ENCODE peak calls at places on chromosomes 6 and 20, in five cellular contexts. One of them, this sample, is unnamed.

GRCh38 chr6:134379086-134379485 is 61.2 kb upstream of the SGK1 start:
- DNase-seq in esophagus squamous epithelium: no peak
- DNase-seq in testis: peak
- DNase-seq in foreskin fibroblast: no peak
- DNase-seq in transverse colon: peak
- DNase-seq in this sample: no peak

GRCh38 chr20:62805711-62806382 is 1.2 kb downstream of the OGFR start:
- DNase-seq in esophagus squamous epithelium: no peak
- DNase-seq in testis: no peak
- DNase-seq in foreskin fibroblast: no peak
- DNase-seq in transverse colon: no peak
- DNase-seq in this sample: no peak

GRCh38 chr6:163169521-163169920 is 245.0 kb upstream of the QKI start:
- DNase-seq in esophagus squamous epithelium: no peak
- DNase-seq in testis: no peak
- DNase-seq in foreskin fibroblast: no peak
- DNase-seq in transverse colon: no peak
- DNase-seq in this sample: no peak

GRCh38 chr20:1934162-1934561 is 39.0 kb downstream of the SIRPA start:
- DNase-seq in esophagus squamous epithelium: no peak
- DNase-seq in testis: no peak
- DNase-seq in foreskin fibroblast: peak
- DNase-seq in transverse colon: no peak
- DNase-seq in this sample: no peak

GRCh38 chr6:128464790-128465189 is 55.6 kb downstream of the PTPRK start:
- DNase-seq in esophagus squamous epithelium: no peak
- DNase-seq in testis: no peak
- DNase-seq in foreskin fibroblast: no peak
- DNase-seq in transverse colon: no peak
- DNase-seq in this sample: no peak

GRCh38 chr6:54802775-54803631 is 43.6 kb upstream of the FAM83B start:
- DNase-seq in esophagus squamous epithelium: no peak
- DNase-seq in testis: no peak
- DNase-seq in foreskin fibroblast: peak
- DNase-seq in transverse colon: no peak
- DNase-seq in this sample: no peak

GRCh38 chr20:15938847-15939246 is 634.4 kb downstream of the KIF16B start:
- DNase-seq in esophagus squamous epithelium: no peak
- DNase-seq in testis: no peak
- DNase-seq in foreskin fibroblast: no peak
- DNase-seq in transverse colon: no peak
- DNase-seq in this sample: no peak

GRCh38 chr20:48683467-48684175 is 144.2 kb downstream of the PREX1 start:
- DNase-seq in esophagus squamous epithelium: no peak
- DNase-seq in testis: no peak
- DNase-seq in foreskin fibroblast: no peak
- DNase-seq in transverse colon: no peak
- DNase-seq in this sample: no peak

GRCh38 chr6:94478178-94479140 is 1059.1 kb upstream of the EPHA7 start:
- DNase-seq in esophagus squamous epithelium: no peak
- DNase-seq in testis: no peak
- DNase-seq in foreskin fibroblast: no peak
- DNase-seq in transverse colon: no peak
- DNase-seq in this sample: no peak

GRCh38 chr6:56655996-56656395 is 13.3 kb upstream of the DST start:
- DNase-seq in esophagus squamous epithelium: no peak
- DNase-seq in testis: no peak
- DNase-seq in foreskin fibroblast: no peak
- DNase-seq in transverse colon: no peak
- DNase-seq in this sample: no peak

GRCh38 chr20:51089840-51090239 is 66.9 kb upstream of the KCNG1 start:
- DNase-seq in esophagus squamous epithelium: no peak
- DNase-seq in testis: no peak
- DNase-seq in foreskin fibroblast: no peak
- DNase-seq in transverse colon: no peak
- DNase-seq in this sample: no peak

GRCh38 chr20:31837896-31838397 is 7.5 kb downstream of the FOXS1 start:
- DNase-seq in esophagus squamous epithelium: no peak
- DNase-seq in testis: no peak
- DNase-seq in foreskin fibroblast: no peak
- DNase-seq in transverse colon: no peak
- DNase-seq in this sample: no peak

GRCh38 chr6:129575378-129576118 is 134.4 kb downstream of the ARHGAP18 start:
- DNase-seq in esophagus squamous epithelium: no peak
- DNase-seq in testis: no peak
- DNase-seq in foreskin fibroblast: peak
- DNase-seq in transverse colon: no peak
- DNase-seq in this sample: no peak

GRCh38 chr6:109296305-109296915 is 85.9 kb downstream of the CD164 start:
- DNase-seq in esophagus squamous epithelium: no peak
- DNase-seq in testis: no peak
- DNase-seq in foreskin fibroblast: no peak
- DNase-seq in transverse colon: peak
- DNase-seq in this sample: no peak

GRCh38 chr20:35616465-35617396 is 1.1 kb downstream of the SPAG4 start:
- DNase-seq in esophagus squamous epithelium: peak
- DNase-seq in testis: peak
- DNase-seq in foreskin fibroblast: peak
- DNase-seq in transverse colon: peak
- DNase-seq in this sample: no peak

GRCh38 chr20:2984028-2984501 is 59.4 kb upstream of the GNRH2 start:
- DNase-seq in esophagus squamous epithelium: no peak
- DNase-seq in testis: no peak
- DNase-seq in foreskin fibroblast: no peak
- DNase-seq in transverse colon: no peak
- DNase-seq in this sample: no peak

GRCh38 chr6:150634641-150635292 is 35.1 kb downstream of the PLEKHG1 start:
- DNase-seq in esophagus squamous epithelium: no peak
- DNase-seq in testis: no peak
- DNase-seq in foreskin fibroblast: no peak
- DNase-seq in transverse colon: no peak
- DNase-seq in this sample: no peak

GRCh38 chr6:91317247-91317646 is 730.4 kb upstream of the MAP3K7 start:
- DNase-seq in esophagus squamous epithelium: no peak
- DNase-seq in testis: peak
- DNase-seq in foreskin fibroblast: no peak
- DNase-seq in transverse colon: no peak
- DNase-seq in this sample: no peak

GRCh38 chr20:37385659-37386504 is 39.9 kb downstream of the SRC start:
- DNase-seq in esophagus squamous epithelium: no peak
- DNase-seq in testis: no peak
- DNase-seq in foreskin fibroblast: no peak
- DNase-seq in transverse colon: no peak
- DNase-seq in this sample: no peak

GRCh38 chr6:44057931-44058616 is 69.2 kb downstream of the MRPL14 start:
- DNase-seq in esophagus squamous epithelium: no peak
- DNase-seq in testis: no peak
- DNase-seq in foreskin fibroblast: no peak
- DNase-seq in transverse colon: no peak
- DNase-seq in this sample: no peak

GRCh38 chr6:66638099-66638498 is 931.1 kb upstream of the EYS start:
- DNase-seq in esophagus squamous epithelium: no peak
- DNase-seq in testis: no peak
- DNase-seq in foreskin fibroblast: no peak
- DNase-seq in transverse colon: no peak
- DNase-seq in this sample: no peak

GRCh38 chr20:9374480-9374879 is 139.9 kb upstream of the LAMP5 start:
- DNase-seq in esophagus squamous epithelium: no peak
- DNase-seq in testis: no peak
- DNase-seq in foreskin fibroblast: no peak
- DNase-seq in transverse colon: no peak
- DNase-seq in this sample: no peak

GRCh38 chr6:100479180-100480035 is 14.7 kb upstream of the SIM1 start:
- DNase-seq in esophagus squamous epithelium: no peak
- DNase-seq in testis: no peak
- DNase-seq in foreskin fibroblast: peak
- DNase-seq in transverse colon: no peak
- DNase-seq in this sample: no peak

GRCh38 chr6:23775127-23775526 is 350.9 kb upstream of the NRSN1 start:
- DNase-seq in esophagus squamous epithelium: no peak
- DNase-seq in testis: no peak
- DNase-seq in foreskin fibroblast: no peak
- DNase-seq in transverse colon: no peak
- DNase-seq in this sample: no peak

GRCh38 chr6:44332585-44332984 is 9.9 kb upstream of the SPATS1 start:
- DNase-seq in esophagus squamous epithelium: no peak
- DNase-seq in testis: no peak
- DNase-seq in foreskin fibroblast: no peak
- DNase-seq in transverse colon: no peak
- DNase-seq in this sample: no peak

GRCh38 chr6:108524528-108525218 is 36.0 kb upstream of the FOXO3 start:
- DNase-seq in esophagus squamous epithelium: no peak
- DNase-seq in testis: no peak
- DNase-seq in foreskin fibroblast: no peak
- DNase-seq in transverse colon: no peak
- DNase-seq in this sample: no peak

GRCh38 chr6:133132583-133132982 is 108.6 kb upstream of the EYA4 start:
- DNase-seq in esophagus squamous epithelium: no peak
- DNase-seq in testis: no peak
- DNase-seq in foreskin fibroblast: no peak
- DNase-seq in transverse colon: no peak
- DNase-seq in this sample: no peak

GRCh38 chr6:129006685-129007514 is 124.0 kb downstream of the LAMA2 start:
- DNase-seq in esophagus squamous epithelium: no peak
- DNase-seq in testis: no peak
- DNase-seq in foreskin fibroblast: no peak
- DNase-seq in transverse colon: no peak
- DNase-seq in this sample: no peak

GRCh38 chr6:303948-304558 is 11.8 kb downstream of the DUSP22 start:
- DNase-seq in esophagus squamous epithelium: no peak
- DNase-seq in testis: no peak
- DNase-seq in foreskin fibroblast: no peak
- DNase-seq in transverse colon: no peak
- DNase-seq in this sample: no peak
- TF ChIP-seq CTCF in esophagus squamous epithelium: no peak
- TF ChIP-seq CTCF in testis: no peak
- TF ChIP-seq CTCF in foreskin fibroblast: no peak
- TF ChIP-seq CTCF in transverse colon: no peak
- TF ChIP-seq CTCF in this sample: no peak

GRCh38 chr20:14631011-14631410 is 293.6 kb upstream of the FLRT3 start:
- DNase-seq in esophagus squamous epithelium: no peak
- DNase-seq in testis: no peak
- DNase-seq in foreskin fibroblast: no peak
- DNase-seq in transverse colon: no peak
- DNase-seq in this sample: no peak

GRCh38 chr20:14632906-14633305 is 295.5 kb upstream of the FLRT3 start:
- DNase-seq in esophagus squamous epithelium: no peak
- DNase-seq in testis: no peak
- DNase-seq in foreskin fibroblast: no peak
- DNase-seq in transverse colon: no peak
- DNase-seq in this sample: no peak

GRCh38 chr20:14633507-14633906 is 296.1 kb upstream of the FLRT3 start:
- DNase-seq in esophagus squamous epithelium: no peak
- DNase-seq in testis: no peak
- DNase-seq in foreskin fibroblast: no peak
- DNase-seq in transverse colon: no peak
- DNase-seq in this sample: no peak

GRCh38 chr20:14637441-14637840 is 300.0 kb upstream of the FLRT3 start:
- DNase-seq in esophagus squamous epithelium: no peak
- DNase-seq in testis: no peak
- DNase-seq in foreskin fibroblast: no peak
- DNase-seq in transverse colon: no peak
- DNase-seq in this sample: no peak

DNA sequence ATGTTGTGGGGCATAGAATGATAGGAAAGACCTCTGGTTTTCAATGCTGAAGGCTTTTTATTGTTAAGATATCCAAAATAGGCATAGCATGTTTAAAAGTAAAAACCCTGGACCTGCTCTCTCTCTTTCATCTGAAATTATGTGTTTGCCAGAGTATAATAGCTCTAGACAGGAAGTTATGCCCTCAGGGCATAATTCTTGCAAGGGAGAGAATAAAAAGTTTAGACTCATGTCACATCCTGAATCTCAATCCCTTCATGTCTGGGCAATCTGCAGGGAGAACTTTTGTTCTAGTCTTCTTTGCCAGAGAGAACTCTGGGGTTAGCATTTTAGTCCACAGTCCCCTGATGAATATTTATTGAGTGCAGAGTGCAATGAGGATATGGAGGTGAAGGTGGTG is 297.3 kb upstream of the FLRT3 start:
- DNase-seq in esophagus squamous epithelium: no peak
- DNase-seq in testis: no peak
- DNase-seq in foreskin fibroblast: no peak
- DNase-seq in transverse colon: no peak
- DNase-seq in this sample: no peak
- TF ChIP-seq CTCF in esophagus squamous epithelium: no peak
- TF ChIP-seq CTCF in testis: no peak
- TF ChIP-seq CTCF in foreskin fibroblast: no peak
- TF ChIP-seq CTCF in transverse colon: no peak
- TF ChIP-seq CTCF in this sample: no peak

GRCh38 chr20:49909499-49910339 is 5.6 kb downstream of the SPATA2 start:
- DNase-seq in esophagus squamous epithelium: no peak
- DNase-seq in testis: peak
- DNase-seq in foreskin fibroblast: no peak
- DNase-seq in transverse colon: peak
- DNase-seq in this sample: no peak
- TF ChIP-seq CTCF in esophagus squamous epithelium: no peak
- TF ChIP-seq CTCF in testis: peak
- TF ChIP-seq CTCF in foreskin fibroblast: peak
- TF ChIP-seq CTCF in transverse colon: no peak
- TF ChIP-seq CTCF in this sample: peak

GRCh38 chr6:160697826-160698225 is 4.2 kb upstream of the PLG start:
- DNase-seq in esophagus squamous epithelium: no peak
- DNase-seq in testis: no peak
- DNase-seq in foreskin fibroblast: no peak
- DNase-seq in transverse colon: no peak
- DNase-seq in this sample: no peak

GRCh38 chr6:160690458-160690857 is 11.6 kb upstream of the PLG start:
- DNase-seq in esophagus squamous epithelium: no peak
- DNase-seq in testis: no peak
- DNase-seq in foreskin fibroblast: no peak
- DNase-seq in transverse colon: no peak
- DNase-seq in this sample: no peak

GRCh38 chr6:160691617-160692016 is 10.4 kb upstream of the PLG start:
- DNase-seq in esophagus squamous epithelium: no peak
- DNase-seq in testis: no peak
- DNase-seq in foreskin fibroblast: no peak
- DNase-seq in transverse colon: no peak
- DNase-seq in this sample: no peak

DNA sequence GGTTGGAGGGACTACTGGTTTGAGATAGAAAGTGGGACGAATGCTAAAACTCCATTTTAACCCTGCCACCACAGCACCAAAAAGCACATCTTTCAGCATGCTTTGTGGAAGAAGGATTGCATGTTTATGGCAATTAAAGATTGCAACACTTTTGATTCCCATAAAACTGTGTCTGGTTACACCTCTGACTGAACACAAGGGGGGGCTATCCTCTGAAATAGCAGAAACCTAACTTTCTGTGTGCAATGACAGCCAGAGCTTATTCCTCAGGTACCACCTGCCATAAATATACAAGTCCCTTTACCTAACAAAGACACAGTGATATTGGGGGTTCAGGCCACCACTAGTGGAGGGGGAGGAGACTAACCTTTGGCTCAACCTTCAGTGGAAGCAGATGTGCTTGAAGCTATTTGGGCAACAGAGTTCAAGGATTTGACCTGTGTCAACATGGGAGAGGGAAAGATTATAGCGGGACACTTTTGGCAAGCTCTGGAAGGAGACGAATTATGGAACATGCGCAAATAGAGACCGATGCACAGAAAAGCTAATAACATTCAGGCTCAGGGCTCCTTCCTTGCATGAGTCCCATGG is 9.6 kb upstream of the PLG start:
- DNase-seq in esophagus squamous epithelium: no peak
- DNase-seq in testis: no peak
- DNase-seq in foreskin fibroblast: no peak
- DNase-seq in transverse colon: no peak
- DNase-seq in this sample: no peak
- TF ChIP-seq CTCF in esophagus squamous epithelium: no peak
- TF ChIP-seq CTCF in testis: no peak
- TF ChIP-seq CTCF in foreskin fibroblast: no peak
- TF ChIP-seq CTCF in transverse colon: no peak
- TF ChIP-seq CTCF in this sample: no peak